ENCODE peak calls at places on chromosome 2, in five cellular contexts. One of them, this sample, is unnamed.

GRCh38 chr2:105521176-105521575 is 122.3 kb upstream of the FHL2 start:
- DNase-seq in fibroblast of lung: no peak
- DNase-seq in GM12878: no peak
- DNase-seq in transverse colon: no peak
- DNase-seq in left ventricle myocardium inferior: no peak
- DNase-seq in this sample: no peak

GRCh38 chr2:16626497-16626896 is 39.1 kb downstream of the CYRIA start:
- DNase-seq in fibroblast of lung: peak; percentile 76
- DNase-seq in GM12878: no peak
- DNase-seq in transverse colon: peak; percentile 23
- DNase-seq in left ventricle myocardium inferior: no peak
- DNase-seq in this sample: no peak

GRCh38 chr2:141554810-141555209 is 576.0 kb downstream of the LRP1B start:
- DNase-seq in fibroblast of lung: peak; percentile 41
- DNase-seq in GM12878: no peak
- DNase-seq in transverse colon: no peak
- DNase-seq in left ventricle myocardium inferior: no peak
- DNase-seq in this sample: peak; percentile 31

GRCh38 chr2:71696381-71696780 is 243.0 kb downstream of the DYSF start:
- DNase-seq in fibroblast of lung: no peak
- DNase-seq in GM12878: no peak
- DNase-seq in transverse colon: no peak
- DNase-seq in left ventricle myocardium inferior: no peak
- DNase-seq in this sample: no peak

GRCh38 chr2:229431331-229431954 is 160.4 kb upstream of the PID1 start:
- DNase-seq in fibroblast of lung: peak; percentile 62
- DNase-seq in GM12878: no peak
- DNase-seq in transverse colon: no peak
- DNase-seq in left ventricle myocardium inferior: no peak
- DNase-seq in this sample: no peak

GRCh38 chr2:200765139-200765951 is 46.4 kb upstream of the BZW1 start:
- DNase-seq in fibroblast of lung: peak; percentile 96
- DNase-seq in GM12878: no peak
- DNase-seq in transverse colon: no peak
- DNase-seq in left ventricle myocardium inferior: no peak
- DNase-seq in this sample: no peak

GRCh38 chr2:179966778-179967394 is 40.2 kb downstream of the CWC22 start:
- DNase-seq in fibroblast of lung: no peak
- DNase-seq in GM12878: no peak
- DNase-seq in transverse colon: no peak
- DNase-seq in left ventricle myocardium inferior: no peak
- DNase-seq in this sample: no peak

GRCh38 chr2:72236445-72237067 is 88.9 kb upstream of the CYP26B1 start:
- DNase-seq in fibroblast of lung: peak; percentile 91
- DNase-seq in GM12878: no peak
- DNase-seq in transverse colon: no peak
- DNase-seq in left ventricle myocardium inferior: no peak
- DNase-seq in this sample: no peak

GRCh38 chr2:200159829-200160781 is 146.4 kb upstream of the SPATS2L start:
- DNase-seq in fibroblast of lung: peak; percentile 74
- DNase-seq in GM12878: no peak
- DNase-seq in transverse colon: no peak
- DNase-seq in left ventricle myocardium inferior: no peak
- DNase-seq in this sample: no peak

GRCh38 chr2:68745006-68745405 is 10.4 kb downstream of the ARHGAP25 start:
- DNase-seq in fibroblast of lung: no peak
- DNase-seq in GM12878: no peak
- DNase-seq in transverse colon: no peak
- DNase-seq in left ventricle myocardium inferior: no peak
- DNase-seq in this sample: no peak

GRCh38 chr2:106337963-106338515 is 130.2 kb downstream of the RGPD3 start:
- DNase-seq in fibroblast of lung: no peak
- DNase-seq in GM12878: no peak
- DNase-seq in transverse colon: no peak
- DNase-seq in left ventricle myocardium inferior: no peak
- DNase-seq in this sample: no peak

GRCh38 chr2:70958759-70959158 is 19.7 kb upstream of the ANKRD53 start:
- DNase-seq in fibroblast of lung: no peak
- DNase-seq in GM12878: no peak
- DNase-seq in transverse colon: no peak
- DNase-seq in left ventricle myocardium inferior: no peak
- DNase-seq in this sample: no peak

GRCh38 chr2:9405636-9406035 is 17.7 kb downstream of the ITGB1BP1 start:
- DNase-seq in fibroblast of lung: peak; percentile 62
- DNase-seq in GM12878: no peak
- DNase-seq in transverse colon: no peak
- DNase-seq in left ventricle myocardium inferior: no peak
- DNase-seq in this sample: no peak

GRCh38 chr2:190088917-190089316 is 26.4 kb upstream of the MSTN start:
- DNase-seq in fibroblast of lung: peak; percentile 55
- DNase-seq in GM12878: peak; percentile 20
- DNase-seq in transverse colon: peak; percentile 56
- DNase-seq in left ventricle myocardium inferior: no peak
- DNase-seq in this sample: peak; percentile 27

GRCh38 chr2:160308915-160309314 is 108.8 kb upstream of the ITGB6 start:
- DNase-seq in fibroblast of lung: peak; percentile 96
- DNase-seq in GM12878: no peak
- DNase-seq in transverse colon: no peak
- DNase-seq in left ventricle myocardium inferior: no peak
- DNase-seq in this sample: no peak

GRCh38 chr2:42195559-42195958 is 26.4 kb downstream of the EML4 start:
- DNase-seq in fibroblast of lung: peak; percentile 74
- DNase-seq in GM12878: no peak
- DNase-seq in transverse colon: no peak
- DNase-seq in left ventricle myocardium inferior: no peak
- DNase-seq in this sample: no peak

GRCh38 chr2:217409939-217410820 is 550.3 kb upstream of the TNP1 start:
- DNase-seq in fibroblast of lung: no peak
- DNase-seq in GM12878: no peak
- DNase-seq in transverse colon: no peak
- DNase-seq in left ventricle myocardium inferior: no peak
- DNase-seq in this sample: no peak

GRCh38 chr2:159209341-159210306 is 76.9 kb downstream of the WDSUB1 start:
- DNase-seq in fibroblast of lung: no peak
- DNase-seq in GM12878: peak; percentile 19
- DNase-seq in transverse colon: peak; percentile 71
- DNase-seq in left ventricle myocardium inferior: no peak
- DNase-seq in this sample: no peak

GRCh38 chr2:152200562-152201465 is 25.3 kb upstream of the STAM2 start:
- DNase-seq in fibroblast of lung: peak; percentile 98
- DNase-seq in GM12878: no peak
- DNase-seq in transverse colon: peak; percentile 81
- DNase-seq in left ventricle myocardium inferior: peak; percentile 88
- DNase-seq in this sample: no peak

GRCh38 chr2:223997938-223998337 is 40.7 kb downstream of the MRPL44 start:
- DNase-seq in fibroblast of lung: peak; percentile 55
- DNase-seq in GM12878: no peak
- DNase-seq in transverse colon: no peak
- DNase-seq in left ventricle myocardium inferior: no peak
- DNase-seq in this sample: no peak

GRCh38 chr2:148888003-148888501 is 13.0 kb downstream of the KIF5C start:
- DNase-seq in fibroblast of lung: no peak
- DNase-seq in GM12878: no peak
- DNase-seq in transverse colon: no peak
- DNase-seq in left ventricle myocardium inferior: no peak
- DNase-seq in this sample: no peak

GRCh38 chr2:193428336-193428818 is 1233.6 kb upstream of the TMEFF2 start:
- DNase-seq in fibroblast of lung: no peak
- DNase-seq in GM12878: no peak
- DNase-seq in transverse colon: no peak
- DNase-seq in left ventricle myocardium inferior: no peak
- DNase-seq in this sample: no peak

GRCh38 chr2:12318427-12319057 is 398.2 kb upstream of the TRIB2 start:
- DNase-seq in fibroblast of lung: peak; percentile 98
- DNase-seq in GM12878: no peak
- DNase-seq in transverse colon: peak; percentile 46
- DNase-seq in left ventricle myocardium inferior: no peak
- DNase-seq in this sample: no peak

GRCh38 chr2:12261993-12262680 is 454.6 kb upstream of the TRIB2 start:
- DNase-seq in fibroblast of lung: peak; percentile 47
- DNase-seq in GM12878: no peak
- DNase-seq in transverse colon: no peak
- DNase-seq in left ventricle myocardium inferior: no peak
- DNase-seq in this sample: no peak

GRCh38 chr2:45494275-45494977 is 116.6 kb downstream of the SRBD1 start:
- DNase-seq in fibroblast of lung: peak; percentile 58
- DNase-seq in GM12878: peak; percentile 21
- DNase-seq in transverse colon: no peak
- DNase-seq in left ventricle myocardium inferior: no peak
- DNase-seq in this sample: peak; percentile 31

GRCh38 chr2:179410552-179411356 is 146.1 kb upstream of the SESTD1 start:
- DNase-seq in fibroblast of lung: peak; percentile 43
- DNase-seq in GM12878: no peak
- DNase-seq in transverse colon: peak; percentile 16
- DNase-seq in left ventricle myocardium inferior: no peak
- DNase-seq in this sample: peak; percentile 45

GRCh38 chr2:17648571-17648970 is 105.0 kb downstream of the SMC6 start:
- DNase-seq in fibroblast of lung: no peak
- DNase-seq in GM12878: no peak
- DNase-seq in transverse colon: no peak
- DNase-seq in left ventricle myocardium inferior: no peak
- DNase-seq in this sample: no peak

GRCh38 chr2:147756103-147756502 is 88.7 kb upstream of the ACVR2A start:
- DNase-seq in fibroblast of lung: no peak
- DNase-seq in GM12878: no peak
- DNase-seq in transverse colon: no peak
- DNase-seq in left ventricle myocardium inferior: no peak
- DNase-seq in this sample: no peak

GRCh38 chr2:88582030-88582429 is 45.2 kb downstream of the EIF2AK3 start:
- DNase-seq in fibroblast of lung: peak; percentile 3
- DNase-seq in GM12878: no peak
- DNase-seq in transverse colon: no peak
- DNase-seq in left ventricle myocardium inferior: no peak
- DNase-seq in this sample: no peak

GRCh38 chr2:207770602-207771404 is 1.1 kb upstream of the FZD5 start:
- DNase-seq in fibroblast of lung: no peak
- DNase-seq in GM12878: no peak
- DNase-seq in transverse colon: peak; percentile 43
- DNase-seq in left ventricle myocardium inferior: no peak
- DNase-seq in this sample: no peak

GRCh38 chr2:197599285-197599965 is 76.0 kb downstream of the RFTN2 start:
- DNase-seq in fibroblast of lung: peak; percentile 16
- DNase-seq in GM12878: no peak
- DNase-seq in transverse colon: no peak
- DNase-seq in left ventricle myocardium inferior: no peak
- DNase-seq in this sample: peak; percentile 43

GRCh38 chr2:48415765-48416515 is 114.0 kb upstream of the STON1 start:
- DNase-seq in fibroblast of lung: no peak
- DNase-seq in GM12878: no peak
- DNase-seq in transverse colon: no peak
- DNase-seq in left ventricle myocardium inferior: no peak
- DNase-seq in this sample: no peak

DNA sequence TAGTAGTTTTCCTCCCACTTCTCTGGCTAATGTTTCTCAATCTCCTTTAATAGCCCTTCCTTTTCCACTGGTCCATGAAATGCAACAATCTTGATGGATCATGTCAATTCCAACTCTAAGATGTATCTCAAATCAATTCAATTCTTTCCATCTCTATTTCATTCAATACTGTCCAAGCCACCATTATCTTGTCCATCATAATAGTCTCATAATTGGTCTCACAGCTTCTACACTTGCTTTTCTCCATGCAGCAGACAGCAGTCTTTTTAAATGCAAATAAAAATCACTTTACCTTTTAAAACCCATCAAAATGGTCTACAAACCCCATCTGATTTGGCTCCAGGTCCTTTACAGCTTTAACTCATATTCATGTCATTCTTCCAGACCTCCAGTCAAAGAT is 226.6 kb downstream of the EPHA4 start:
- DNase-seq in fibroblast of lung: no peak
- DNase-seq in GM12878: no peak
- DNase-seq in transverse colon: no peak
- DNase-seq in left ventricle myocardium inferior: no peak
- DNase-seq in this sample: no peak
- H3K4me1 ChIP-seq in fibroblast of lung: no peaks in the 10 kb centered on the region
- H3K4me1 ChIP-seq in GM12878: no peaks in the 10 kb centered on the region
- H3K4me1 ChIP-seq in transverse colon: no peaks in the 10 kb centered on the region
- H3K4me1 ChIP-seq in left ventricle myocardium inferior: no peaks in the 10 kb centered on the region
- H3K4me1 ChIP-seq in this sample: no peaks in the 10 kb centered on the region

DNA sequence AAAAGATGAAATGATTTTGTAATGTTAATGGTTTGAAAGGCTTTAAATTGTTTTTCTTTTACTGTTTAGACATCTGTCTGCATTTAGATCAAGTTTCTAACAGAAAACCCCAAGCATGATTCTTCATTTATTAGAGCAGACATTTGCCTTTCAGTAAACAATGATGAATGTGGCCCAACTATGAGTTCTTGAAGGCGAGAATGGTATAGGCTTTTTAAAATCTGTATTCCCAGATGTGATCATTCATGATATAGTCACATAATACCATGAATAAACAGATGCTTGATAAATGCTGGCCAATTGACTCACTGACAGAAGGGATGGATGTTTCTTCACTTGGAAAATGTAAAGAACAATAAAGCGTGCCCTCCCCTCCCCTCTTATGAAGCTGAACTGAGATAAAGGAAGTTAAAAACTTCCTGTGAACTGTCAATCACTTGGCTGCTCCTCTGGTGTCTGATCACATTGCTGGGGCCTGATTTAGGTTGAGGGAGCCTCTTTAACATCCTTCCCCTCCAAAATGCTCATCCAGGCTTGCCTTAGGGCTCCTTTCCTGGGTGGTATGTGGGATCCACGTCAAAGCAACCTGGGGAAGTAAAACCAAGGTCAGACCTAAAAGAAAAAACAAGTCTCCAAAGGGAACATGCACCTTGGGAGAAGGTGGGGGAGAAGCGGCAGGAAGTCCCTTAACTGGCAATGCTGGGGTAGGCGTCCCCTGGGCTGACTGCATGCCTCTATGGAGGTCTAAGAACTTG is 3.3 kb downstream of the CAPN14 start:
- DNase-seq in fibroblast of lung: no peak
- DNase-seq in GM12878: no peak
- DNase-seq in transverse colon: no peak
- DNase-seq in left ventricle myocardium inferior: no peak
- DNase-seq in this sample: no peak
- H3K4me1 ChIP-seq in fibroblast of lung: no peaks in the 10 kb centered on the region
- H3K4me1 ChIP-seq in GM12878: peaks cover 41% of the 10 kb centered on the region
- H3K4me1 ChIP-seq in transverse colon: no peaks in the 10 kb centered on the region
- H3K4me1 ChIP-seq in left ventricle myocardium inferior: peaks cover 12% of the 10 kb centered on the region
- H3K4me1 ChIP-seq in this sample: no peaks in the 10 kb centered on the region

GRCh38 chr2:47174731-47175361 is 19.7 kb upstream of the STPG4 start:
- DNase-seq in fibroblast of lung: peak; percentile 78
- DNase-seq in GM12878: no peak
- DNase-seq in transverse colon: peak; percentile 82
- DNase-seq in left ventricle myocardium inferior: no peak
- DNase-seq in this sample: no peak
- H3K4me1 ChIP-seq in fibroblast of lung: peaks cover 4% of the 10 kb centered on the region
- H3K4me1 ChIP-seq in GM12878: peaks cover 7% of the 10 kb centered on the region
- H3K4me1 ChIP-seq in transverse colon: peaks cover 56% of the 10 kb centered on the region
- H3K4me1 ChIP-seq in left ventricle myocardium inferior: peaks cover 68% of the 10 kb centered on the region
- H3K4me1 ChIP-seq in this sample: peaks cover 1% of the 10 kb centered on the region

DNA sequence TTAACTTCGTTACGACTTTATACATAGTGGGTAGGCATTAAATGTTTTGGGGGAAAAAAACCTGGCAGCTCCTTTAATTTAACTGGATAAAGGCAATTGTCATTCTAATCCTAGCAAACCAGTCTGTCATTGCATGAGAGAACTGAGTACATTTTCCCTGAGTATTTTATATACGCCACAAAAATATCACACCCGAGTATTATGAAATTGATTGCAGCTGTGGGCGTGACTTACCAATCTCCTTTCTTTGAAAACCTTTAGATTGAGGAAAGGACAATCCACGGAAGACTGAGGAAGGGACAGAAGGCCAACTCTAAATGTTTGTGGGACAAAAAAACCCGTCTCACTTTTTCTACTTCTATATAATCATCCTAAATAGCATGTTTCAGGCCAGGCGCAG is 9.0 kb downstream of the TM4SF20 start:
- DNase-seq in fibroblast of lung: no peak
- DNase-seq in GM12878: no peak
- DNase-seq in transverse colon: no peak
- DNase-seq in left ventricle myocardium inferior: no peak
- DNase-seq in this sample: no peak
- H3K4me1 ChIP-seq in fibroblast of lung: peaks cover 14% of the 10 kb centered on the region
- H3K4me1 ChIP-seq in GM12878: no peaks in the 10 kb centered on the region
- H3K4me1 ChIP-seq in transverse colon: no peaks in the 10 kb centered on the region
- H3K4me1 ChIP-seq in left ventricle myocardium inferior: peaks cover 5% of the 10 kb centered on the region
- H3K4me1 ChIP-seq in this sample: no peaks in the 10 kb centered on the region

This sample was measured in iPS DF 6.9.